ENCODE peak calls at places on chromosomes 11 and 22, in eight cellular contexts. C is adipocyte, A is mesenchymal stem cell, L is K562, I is endothelial cell of umbilical vein, K is mesendoderm, N is mammary epithelial cell, D is kidney. H is an unnamed sample.

GRCh38 chr22:41397143-41397811 is 15.5 kb downstream of the TEF start:
- DNase-seq in C (no peak), A (no peak), L (no peak), I (no peak), K (no peak), N (no peak), D (no peak), H (peak; percentile 86)

GRCh38 chr22:26783886-26784285 is 126.5 kb downstream of the MIAT start:
- DNase-seq in C (no peak), A (peak; percentile 36), L (no peak), I (no peak), K (peak; percentile 44), N (no peak), D (no peak), H (no peak)

GRCh38 chr22:38964306-38964705 is 6.9 kb downstream of the APOBEC3A start:
- DNase-seq in C (no peak), A (no peak), L (no peak), I (no peak), K (no peak), N (no peak), D (peak; percentile 59), H (no peak)

GRCh38 chr11:11816511-11817319 is 25.1 kb upstream of the USP47 start:
- DNase-seq in C (peak; percentile 84), A (no peak), L (no peak), I (peak; percentile 75), K (peak; percentile 16), N (peak; percentile 4), D (no peak), H (no peak)

GRCh38 chr11:36265793-36266628 is 23.2 kb downstream of the COMMD9 start:
- DNase-seq in C (peak; percentile 76), A (peak; percentile 47), L (peak; percentile 77), I (peak; percentile 40), K (peak; percentile 72), N (peak; percentile 29), D (no peak), H (peak; percentile 52)

GRCh38 chr11:64751580-64751979 is 7.6 kb upstream of the RASGRP2 start:
- DNase-seq in C (no peak), A (no peak), L (no peak), I (no peak), K (no peak), N (no peak), D (peak; percentile 13), H (no peak)

GRCh38 chr22:45290410-45290936 is 5.7 kb downstream of the UPK3A start:
- DNase-seq in C (no peak), A (peak; percentile 83), L (no peak), I (no peak), K (peak; percentile 65), N (peak; percentile 67), D (no peak), H (peak; percentile 73)

GRCh38 chr22:33792837-33793236 is 127.4 kb downstream of the LARGE1 start:
- DNase-seq in C (no peak), A (peak; percentile 55), L (no peak), I (no peak), K (no peak), N (no peak), D (no peak), H (no peak)

GRCh38 chr22:39283312-39284141 is 35.9 kb downstream of the RPL3 start:
- DNase-seq in C (no peak), A (peak; percentile 93), L (peak; percentile 92), I (peak; percentile 91), K (no peak), N (peak; percentile 52), D (peak; percentile 97), H (no peak)

GRCh38 chr11:20854214-20854613 is 184.8 kb downstream of the NELL1 start:
- DNase-seq in C (no peak), A (no peak), L (no peak), I (no peak), K (peak; percentile 48), N (no peak), D (no peak), H (no peak)

GRCh38 chr11:122186439-122187080 is 70.5 kb upstream of the BLID start:
- DNase-seq in C (peak; percentile 93), A (peak; percentile 98), L (no peak), I (peak; percentile 93), K (no peak), N (peak; percentile 97), D (no peak), H (no peak)

GRCh38 chr11:68680541-68681231 is 3.7 kb upstream of the GAL start:
- DNase-seq in C (no peak), A (no peak), L (no peak), I (no peak), K (no peak), N (no peak), D (no peak), H (no peak)

GRCh38 chr11:43557553-43558031 is 122.9 kb upstream of the HSD17B12 start:
- DNase-seq in C (peak; percentile 29), A (no peak), L (no peak), I (no peak), K (peak; percentile 68), N (no peak), D (no peak), H (no peak)

GRCh38 chr11:19164230-19164855 is 37.4 kb downstream of the CSRP3 start:
- DNase-seq in C (no peak), A (no peak), L (no peak), I (no peak), K (no peak), N (no peak), D (no peak), H (no peak)

GRCh38 chr11:96096360-96096759 is 172.5 kb upstream of the MTMR2 start:
- DNase-seq in C (no peak), A (no peak), L (no peak), I (no peak), K (no peak), N (no peak), D (no peak), H (no peak)

GRCh38 chr11:84780689-84781293 is 846.4 kb downstream of the DLG2 start:
- DNase-seq in C (peak; percentile 75), A (peak; percentile 18), L (no peak), I (no peak), K (peak; percentile 57), N (peak; percentile 14), D (no peak), H (no peak)

GRCh38 chr22:32951081-32951806 is 106.9 kb downstream of the SYN3 start:
- DNase-seq in C (no peak), A (peak; percentile 62), L (peak; percentile 8), I (no peak), K (peak; percentile 30), N (no peak), D (no peak), H (no peak)

GRCh38 chr11:65777821-65778361 is 2.9 kb downstream of the AP5B1 start:
- DNase-seq in C (no peak), A (no peak), L (no peak), I (no peak), K (no peak), N (no peak), D (peak; percentile 71), H (peak; percentile 16)

GRCh38 chr22:23803001-23803819 is 16.4 kb downstream of the SMARCB1 start:
- DNase-seq in C (no peak), A (no peak), L (no peak), I (no peak), K (no peak), N (no peak), D (peak; percentile 57), H (no peak)

GRCh38 chr11:94880216-94880615 is 93.1 kb downstream of the CWC15 start:
- DNase-seq in C (no peak), A (no peak), L (no peak), I (no peak), K (no peak), N (peak; percentile 91), D (no peak), H (no peak)

DNA sequence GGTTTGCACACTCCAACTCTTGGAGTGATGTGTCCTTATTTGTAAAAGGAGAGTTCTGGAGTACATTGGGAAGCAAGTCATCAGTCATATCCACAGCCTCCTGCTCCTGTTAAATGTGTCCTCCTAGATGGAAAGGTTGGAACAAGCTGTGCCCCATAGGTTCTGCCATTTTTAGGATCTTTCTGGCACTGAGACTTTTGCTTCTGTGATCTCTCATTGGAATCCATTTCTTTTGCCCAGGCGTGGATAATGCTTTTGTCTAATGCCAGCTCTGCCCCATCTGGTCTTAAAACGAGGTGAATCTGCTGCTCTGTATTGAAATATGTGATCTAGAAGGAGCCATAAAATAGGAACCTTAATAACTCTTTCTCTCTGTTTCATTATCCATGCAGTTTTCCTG is 66.4 kb downstream of the ZBTB16 start:
- DNase-seq in C (no peak), A (no peak), L (no peak), I (no peak), K (no peak), N (no peak), D (no peak), H (no peak)
- H3K4me1 ChIP-seq in C (peaks cover 87% of the 10 kb centered on the region), A (no peaks in the 10 kb centered on the region), L (no peaks in the 10 kb centered on the region), I (no peaks in the 10 kb centered on the region), K (no peaks in the 10 kb centered on the region), N (no peaks in the 10 kb centered on the region), D (peaks cover 22% of the 10 kb centered on the region), H (peaks cover 4% of the 10 kb centered on the region)

DNA sequence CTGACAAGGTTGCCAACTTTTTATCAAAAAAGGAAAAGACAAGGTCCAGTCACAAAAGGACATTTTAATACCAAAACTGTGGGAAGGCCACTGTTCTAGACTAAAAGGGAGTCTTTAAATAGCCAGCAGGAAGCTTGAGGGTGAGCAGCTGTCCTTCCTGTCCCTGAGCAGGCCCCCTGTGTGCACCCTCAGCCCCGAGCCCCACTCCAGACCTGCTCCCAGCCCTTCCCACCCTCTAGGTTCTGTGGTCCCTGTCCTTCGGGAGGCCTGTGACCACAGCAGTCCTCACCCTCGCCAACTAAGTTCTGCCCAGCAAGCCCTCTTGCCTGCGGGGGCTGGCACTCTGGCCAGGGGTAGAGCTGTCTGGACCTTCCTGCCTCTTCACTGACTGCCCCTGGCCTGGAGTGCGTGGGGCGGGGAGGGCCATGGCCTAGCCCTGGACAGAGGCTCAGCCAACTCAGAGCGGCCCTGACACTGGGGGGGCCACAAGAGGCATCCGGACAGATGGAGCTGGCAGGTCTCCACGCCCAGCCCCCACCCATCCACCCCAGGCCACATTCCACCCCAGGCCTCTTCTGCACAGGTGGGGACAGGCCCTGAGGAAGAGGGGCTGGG is 1.6 kb upstream of the PLXNB2 start:
- DNase-seq in C (peak; percentile 15), A (peak; percentile 43), L (no peak), I (no peak), K (no peak), N (no peak), D (no peak), H (no peak)
- H3K9ac ChIP-seq in C (peak overlapping the region; percentile 58), A (peak overlapping the region; percentile 53), L (no peak overlapping the region), I (no peak overlapping the region), K (no peak overlapping the region), N (no peak overlapping the region), D (no peak overlapping the region), H (no peak overlapping the region)

GRCh38 chr11:59610289-59610688 is 5.3 kb downstream of the OSBP start:
- DNase-seq in C (no peak), A (no peak), L (no peak), I (no peak), K (no peak), N (no peak), D (no peak), H (no peak)
- H3K4me3 ChIP-seq in C (no peak overlapping the region), A (no peak overlapping the region), L (no peak overlapping the region), I (no peak overlapping the region), K (no peak overlapping the region), N (no peak overlapping the region), D (no peak overlapping the region), H (no peak overlapping the region)

DNA sequence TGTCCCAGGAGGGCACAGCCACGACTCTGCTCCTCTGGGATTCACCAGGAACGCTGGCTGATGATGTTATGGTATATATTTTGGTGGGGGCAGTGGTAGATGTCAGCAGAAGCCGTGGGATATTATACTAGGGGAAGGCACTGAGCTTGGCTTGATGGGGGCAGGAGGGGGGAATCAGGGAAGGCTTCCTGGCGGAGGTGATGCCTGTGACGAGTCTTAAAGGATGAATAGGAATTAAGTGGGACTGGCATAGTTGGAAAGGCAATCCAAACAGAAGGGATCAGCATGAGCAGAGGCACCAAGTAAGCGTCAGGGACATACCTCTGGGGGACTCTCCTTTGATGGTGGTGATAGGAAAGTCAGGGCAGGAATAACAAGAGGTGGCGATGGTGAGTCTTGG is 47.6 kb downstream of the TP53I11 start:
- DNase-seq in C (no peak), A (no peak), L (no peak), I (no peak), K (peak; percentile 44), N (no peak), D (no peak), H (no peak)
- H3K4me1 ChIP-seq in C (no peaks in the 10 kb centered on the region), A (peaks cover 2% of the 10 kb centered on the region), L (peaks cover 10% of the 10 kb centered on the region), I (no peaks in the 10 kb centered on the region), K (no peaks in the 10 kb centered on the region), N (no peaks in the 10 kb centered on the region), D (no peaks in the 10 kb centered on the region), H (no peaks in the 10 kb centered on the region)